ENCODE peak calls at places on chromosomes 5 and 9, in five cellular contexts. S is BE2C, G is foreskin fibroblast, C is H54, Z is NT2/D1. N is an unnamed sample.
A peak's percentile ranks its signal among the peaks of the same experiment; 100 is the strongest.

GRCh38 chr9:98775831-98776441 is 20.4 kb downstream of the ANKS6 start:
- DNase-seq in S (peak; percentile 76), G (peak; percentile 45), C (peak; percentile 65), Z (peak; percentile 64), N (peak; percentile 17)

GRCh38 chr5:77828445-77828844 is 52.3 kb upstream of the TBCA start:
- DNase-seq in S (no peak), G (no peak), C (no peak), Z (no peak), N (no peak)

GRCh38 chr9:109440797-109441287 is 57.3 kb downstream of the PTPN3 start:
- DNase-seq in S (peak; percentile 37), G (peak; percentile 71), C (peak; percentile 93), Z (peak; percentile 74), N (peak; percentile 74)

GRCh38 chr5:175872287-175873089 is 1.1 kb downstream of the CPLX2 start:
- DNase-seq in S (peak; percentile 92), G (no peak), C (no peak), Z (no peak), N (no peak)

GRCh38 chr9:79658926-79659325 is 87.2 kb downstream of the TLE4 start:
- DNase-seq in S (no peak), G (no peak), C (no peak), Z (no peak), N (no peak)

GRCh38 chr5:76250463-76250862 is 152.6 kb upstream of the IQGAP2 start:
- DNase-seq in S (no peak), G (no peak), C (no peak), Z (no peak), N (no peak)

GRCh38 chr5:170287532-170287931 is 10.0 kb downstream of the LCP2 start:
- DNase-seq in S (no peak), G (peak; percentile 9), C (no peak), Z (no peak), N (no peak)

GRCh38 chr5:84091400-84091799 is 293.3 kb downstream of the EDIL3 start:
- DNase-seq in S (no peak), G (no peak), C (no peak), Z (no peak), N (no peak)

GRCh38 chr5:56145106-56145505 is 88.0 kb downstream of the ANKRD55 start:
- DNase-seq in S (no peak), G (no peak), C (no peak), Z (no peak), N (no peak)